ENCODE peak calls at places on chromosomes 11 and 22, in four cellular contexts. Z, H, W and B are unnamed samples.

GRCh38 chr11:44065851-44066731 is at the start of gene ACCS:
- DNase-seq in Z (peak; percentile 96), H (peak; percentile 95), W (peak; percentile 91), B (peak; percentile 87)

GRCh38 chr11:63592975-63593395 is 21.2 kb downstream of the PLAAT3 start:
- DNase-seq in H (peak; percentile 55), Z (peak; percentile 18), W (no peak), B (peak; percentile 46)

GRCh38 chr22:45640941-45641621 is 30.6 kb upstream of the ATXN10 start:
- DNase-seq in H (no peak), Z (no peak), W (no peak), B (no peak)

GRCh38 chr11:85539740-85540139 is 87.4 kb downstream of the DLG2 start:
- DNase-seq in Z (no peak), H (no peak), W (no peak), B (no peak)

GRCh38 chr11:115488945-115489344 is 15.3 kb downstream of the CADM1 start:
- DNase-seq in W (peak; percentile 99), H (no peak), Z (no peak), B (no peak)

GRCh38 chr11:75305993-75306392 is 45.5 kb downstream of the ARRB1 start:
- DNase-seq in Z (no peak), H (no peak), W (no peak), B (no peak)

GRCh38 chr11:83659466-83659865 is 373.3 kb upstream of the CCDC90B start:
- DNase-seq in H (no peak), W (no peak), Z (no peak), B (no peak)

GRCh38 chr11:86138958-86139357 is 70.1 kb upstream of the PICALM start:
- DNase-seq in W (no peak), Z (no peak), H (no peak), B (no peak)

GRCh38 chr11:2182692-2183474 is 11.3 kb upstream of the TH start:
- DNase-seq in H (no peak), Z (no peak), W (no peak), B (no peak)

GRCh38 chr11:76190376-76190775 is 15.9 kb downstream of the WNT11 start:
- DNase-seq in H (no peak), Z (no peak), W (peak; percentile 27), B (no peak)

GRCh38 chr22:49934891-49935557 is 16.6 kb downstream of the CRELD2 start:
- DNase-seq in W (no peak), H (peak; percentile 65), Z (peak; percentile 92), B (peak; percentile 36)

GRCh38 chr22:22508274-22509176 is at the start of gene ZNF280B:
- DNase-seq in W (peak; percentile 68), Z (peak; percentile 79), H (peak; percentile 69), B (peak; percentile 71)

GRCh38 chr11:118689852-118690552 is 10.6 kb upstream of the TREH start:
- DNase-seq in W (peak; percentile 73), H (peak; percentile 95), Z (peak; percentile 85), B (peak; percentile 94)

GRCh38 chr11:115912484-115912945 is 408.3 kb upstream of the CADM1 start:
- DNase-seq in H (no peak), W (no peak), Z (no peak), B (no peak)

GRCh38 chr22:46830001-46830715 is 67.7 kb downstream of the TBC1D22A start:
- DNase-seq in H (peak; percentile 80), Z (peak; percentile 34), W (peak; percentile 77), B (peak; percentile 68)

GRCh38 chr22:36104988-36105387 is 55.6 kb downstream of the APOL3 start:
- DNase-seq in H (no peak), W (no peak), Z (no peak), B (peak; percentile 40)

GRCh38 chr22:46582281-46582811 is 37.8 kb upstream of the GRAMD4 start:
- DNase-seq in H (no peak), W (no peak), Z (peak; percentile 81), B (no peak)

GRCh38 chr11:62506413-62506940 is 40.1 kb downstream of the AHNAK start:
- DNase-seq in H (no peak), Z (no peak), W (no peak), B (no peak)

GRCh38 chr22:27809226-27809625 is 7.7 kb upstream of the MN1 start:
- DNase-seq in Z (no peak), W (no peak), H (no peak), B (no peak)

GRCh38 chr11:115222218-115222862 is 281.9 kb downstream of the CADM1 start:
- DNase-seq in Z (peak; percentile 15), H (no peak), W (peak; percentile 98), B (peak; percentile 96)

GRCh38 chr11:11789735-11790369 is 51.9 kb upstream of the USP47 start:
- DNase-seq in Z (no peak), H (peak; percentile 31), W (no peak), B (peak; percentile 31)

GRCh38 chr22:26561756-26562417 is 28.0 kb downstream of the TPST2 start:
- DNase-seq in Z (no peak), H (no peak), W (no peak), B (no peak)

GRCh38 chr22:28381427-28382167 is 298.0 kb downstream of the TTC28 start:
- DNase-seq in Z (no peak), H (peak; percentile 39), W (peak; percentile 47), B (no peak)

GRCh38 chr11:42593426-42593825 is 718.4 kb upstream of the API5 start:
- DNase-seq in Z (no peak), W (no peak), H (no peak), B (no peak)

GRCh38 chr22:24112188-24112587 is 69.1 kb upstream of the SUSD2 start:
- DNase-seq in H (no peak), Z (no peak), W (peak; percentile 8), B (peak; percentile 77)

GRCh38 chr22:22410121-22410520 is 98.4 kb downstream of the ZNF280B start:
- DNase-seq in H (no peak), Z (peak; percentile 48), W (no peak), B (no peak)

GRCh38 chr22:20390394-20390907 is 3.5 kb upstream of the ZNF74 start:
- DNase-seq in Z (no peak), W (no peak), H (no peak), B (no peak)

GRCh38 chr11:113850188-113850587 is 25.2 kb downstream of the USP28 start:
- DNase-seq in H (no peak), W (no peak), Z (no peak), B (no peak)

GRCh38 chr22:29044657-29045176 is 16.9 kb downstream of the C22orf31 start:
- DNase-seq in Z (no peak), W (peak; percentile 89), H (peak; percentile 77), B (peak; percentile 44)

GRCh38 chr11:118202599-118203422 is 22.0 kb downstream of the JAML start:
- DNase-seq in Z (peak; percentile 88), H (no peak), W (no peak), B (no peak)

GRCh38 chr22:49663311-49663711 is 164.4 kb downstream of the BRD1 start:
- DNase-seq in Z (no peak), W (no peak), H (no peak), B (no peak)

GRCh38 chr11:65505434-65506315 is 6.8 kb downstream of the MALAT1 start:
- DNase-seq in W (peak; percentile 14), H (peak; percentile 66), Z (no peak), B (peak; percentile 48)

GRCh38 chr22:48306785-48307570 is 1520.7 kb downstream of the BRD1 start:
- DNase-seq in W (no peak), H (no peak), Z (no peak), B (no peak)

DNA sequence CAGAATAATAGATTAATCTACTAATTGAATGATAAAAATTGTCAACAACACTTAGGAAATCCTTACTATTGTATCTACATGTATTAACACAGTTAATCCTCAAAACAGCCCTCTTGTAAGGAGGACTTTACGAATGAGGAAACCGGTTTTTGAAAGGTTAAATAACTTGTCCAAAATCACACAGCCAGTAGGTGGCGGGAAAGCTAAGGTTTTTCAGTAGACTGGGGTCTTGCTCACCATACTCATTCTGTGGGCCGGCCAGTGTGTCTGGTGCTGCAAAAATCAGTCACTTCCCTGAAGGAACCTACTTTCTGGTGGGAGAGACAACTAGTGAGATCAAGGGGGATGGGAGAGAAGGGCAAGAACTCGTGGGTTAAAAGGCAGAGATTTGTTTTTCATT is 3.8 kb downstream of the DCPS start:
- DNase-seq in W (peak; percentile 31), Z (no peak), H (peak; percentile 68), B (peak; percentile 56)
- TF ChIP-seq CTCF in W (peak; percentile 51), Z (no peak), H (peak; percentile 53), B (peak; percentile 52)

GRCh38 chr11:14341968-14342367 is 17.0 kb downstream of the RRAS2 start:
- DNase-seq in W (no peak), H (no peak), Z (no peak), B (no peak)
- H3K4me3 ChIP-seq in W (no peak overlapping the region), H (no peak overlapping the region), Z (no peak overlapping the region), B (no peak overlapping the region)

DNA sequence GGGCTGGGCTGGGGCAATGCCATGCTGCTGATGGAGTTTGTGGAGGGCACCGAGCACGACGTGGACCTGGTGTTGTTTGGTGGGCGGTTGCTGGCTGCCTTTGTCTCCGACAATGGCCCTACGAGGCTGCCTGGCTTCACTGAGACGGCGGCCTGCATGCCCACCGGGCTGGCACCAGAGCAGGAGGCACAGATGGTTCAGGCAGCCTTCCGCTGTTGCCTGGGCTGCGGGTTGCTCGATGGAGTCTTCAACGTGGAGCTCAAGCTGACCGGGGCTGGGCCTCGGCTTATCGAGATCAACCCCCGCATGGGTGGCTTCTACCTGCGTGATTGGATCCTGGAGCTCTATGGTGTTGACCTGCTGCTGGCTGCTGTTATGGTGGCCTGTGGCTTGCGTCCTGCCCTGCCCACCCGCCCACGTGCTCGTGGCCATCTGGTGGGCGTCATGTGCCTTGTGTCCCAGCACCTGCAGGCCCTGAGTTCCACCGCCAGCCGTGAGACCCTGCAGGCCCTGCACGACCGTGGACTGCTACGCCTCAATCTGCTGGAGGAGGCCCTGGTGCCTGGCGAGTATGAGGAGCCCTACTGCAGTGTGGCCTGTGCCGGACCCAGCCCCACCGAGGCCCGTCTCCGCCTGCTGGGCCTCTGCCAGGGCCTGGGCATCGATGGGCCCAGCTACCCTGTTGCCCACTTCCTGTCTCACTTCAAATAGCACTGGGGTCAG is 4.2 kb upstream of the RPS6KB2 start:
- DNase-seq in Z (no peak), H (no peak), W (no peak), B (no peak)
- TF ChIP-seq CTCF in Z (no peak), H (no peak), W (no peak), B (no peak)

GRCh38 chr11:131246156-131246555 is 124.3 kb upstream of the NTM start:
- DNase-seq in W (no peak), H (no peak), Z (no peak), B (no peak)

GRCh38 chr11:131248588-131248987 is 121.8 kb upstream of the NTM start:
- DNase-seq in W (peak; percentile 20), H (no peak), Z (no peak), B (no peak)

GRCh38 chr11:131242616-131243015 is 127.8 kb upstream of the NTM start:
- DNase-seq in Z (no peak), W (no peak), H (no peak), B (no peak)

GRCh38 chr11:131246589-131247164 is 123.7 kb upstream of the NTM start:
- DNase-seq in H (no peak), Z (peak; percentile 50), W (no peak), B (peak; percentile 23)
- H3K4me3 ChIP-seq in H (no peak overlapping the region), Z (no peak overlapping the region), W (no peak overlapping the region), B (no peak overlapping the region)

DNA sequence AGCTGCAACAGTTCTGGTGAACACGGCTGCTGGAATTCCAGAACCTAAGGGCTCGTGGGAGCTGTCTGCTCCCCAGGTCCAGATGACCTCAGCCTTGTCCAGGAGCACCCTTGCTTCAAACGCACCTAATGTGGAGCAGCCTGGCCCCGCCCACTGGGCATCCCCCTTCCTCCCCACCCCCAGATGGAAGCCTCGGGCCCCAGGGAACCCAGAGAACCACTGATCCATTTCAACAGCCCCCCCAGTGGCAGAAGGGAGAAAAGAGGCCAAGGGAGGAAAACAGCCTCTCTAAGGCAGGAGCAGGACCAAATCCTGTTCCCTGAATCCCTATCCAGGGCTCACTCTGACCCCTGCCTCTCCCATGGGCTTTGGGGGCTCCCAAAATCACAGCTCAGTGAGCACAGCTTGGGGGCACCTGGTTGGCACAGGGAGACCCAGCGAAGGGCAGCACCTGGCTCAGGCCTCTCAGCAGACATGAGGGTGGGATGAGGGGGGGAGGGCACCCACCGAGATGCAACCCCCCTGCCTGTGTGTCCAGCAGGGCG is 1.2 kb downstream of the CYTH4 start:
- DNase-seq in W (no peak), Z (peak; percentile 62), H (no peak), B (no peak)
- TF ChIP-seq CTCF in W (peak; percentile 4), Z (peak; percentile 9), H (peak; percentile 56), B (peak; percentile 45)